ENCODE peak calls at places on chromosomes 16 and 17, in eight cellular contexts. One of them, this sample, is unnamed.

GRCh38 chr17:4208228-4208627 is 55.6 kb downstream of the ANKFY1 start:
- DNase-seq in Peyer's patch: no peak
- DNase-seq in heart right ventricle: no peak
- DNase-seq in fibroblast of the aortic adventitia: peak
- DNase-seq in fibroblast of villous mesenchyme: no peak
- DNase-seq in astrocyte of the spinal cord: no peak
- DNase-seq in neural progenitor cell: no peak
- DNase-seq in NB4: no peak
- DNase-seq in this sample: no peak

GRCh38 chr17:67503184-67503583 is 126.1 kb downstream of the PITPNC1 start:
- DNase-seq in fibroblast of villous mesenchyme: no peak
- DNase-seq in Peyer's patch: no peak
- DNase-seq in fibroblast of the aortic adventitia: peak
- DNase-seq in heart right ventricle: no peak
- DNase-seq in astrocyte of the spinal cord: peak
- DNase-seq in neural progenitor cell: no peak
- DNase-seq in NB4: no peak
- DNase-seq in this sample: no peak

GRCh38 chr16:4272114-4272954 is 489 bp downstream of the TFAP4 start:
- DNase-seq in fibroblast of villous mesenchyme: peak
- DNase-seq in neural progenitor cell: peak
- DNase-seq in astrocyte of the spinal cord: peak
- DNase-seq in Peyer's patch: peak
- DNase-seq in NB4: peak
- DNase-seq in fibroblast of the aortic adventitia: no peak
- DNase-seq in heart right ventricle: peak
- DNase-seq in this sample: peak

GRCh38 chr16:49023095-49023494 is 258.5 kb downstream of the CBLN1 start:
- DNase-seq in fibroblast of villous mesenchyme: no peak
- DNase-seq in Peyer's patch: no peak
- DNase-seq in astrocyte of the spinal cord: peak
- DNase-seq in fibroblast of the aortic adventitia: peak
- DNase-seq in neural progenitor cell: no peak
- DNase-seq in heart right ventricle: no peak
- DNase-seq in NB4: no peak
- DNase-seq in this sample: no peak

GRCh38 chr17:60524463-60525346 is 1.3 kb downstream of the APPBP2 start:
- DNase-seq in fibroblast of the aortic adventitia: peak
- DNase-seq in neural progenitor cell: no peak
- DNase-seq in fibroblast of villous mesenchyme: peak
- DNase-seq in NB4: peak
- DNase-seq in heart right ventricle: no peak
- DNase-seq in astrocyte of the spinal cord: peak
- DNase-seq in Peyer's patch: no peak
- DNase-seq in this sample: no peak

GRCh38 chr17:31649302-31649701 is 209.7 kb downstream of the COPRS start:
- DNase-seq in neural progenitor cell: no peak
- DNase-seq in Peyer's patch: no peak
- DNase-seq in fibroblast of the aortic adventitia: no peak
- DNase-seq in fibroblast of villous mesenchyme: no peak
- DNase-seq in NB4: no peak
- DNase-seq in astrocyte of the spinal cord: no peak
- DNase-seq in heart right ventricle: no peak
- DNase-seq in this sample: no peak

GRCh38 chr16:30744146-30744545 is 4.1 kb upstream of the PHKG2 start:
- DNase-seq in neural progenitor cell: no peak
- DNase-seq in NB4: no peak
- DNase-seq in fibroblast of the aortic adventitia: no peak
- DNase-seq in fibroblast of villous mesenchyme: no peak
- DNase-seq in astrocyte of the spinal cord: no peak
- DNase-seq in heart right ventricle: no peak
- DNase-seq in Peyer's patch: no peak
- DNase-seq in this sample: no peak

GRCh38 chr16:85026696-85027095 is 899 bp upstream of the KIAA0513 start:
- DNase-seq in neural progenitor cell: no peak
- DNase-seq in fibroblast of the aortic adventitia: no peak
- DNase-seq in fibroblast of villous mesenchyme: no peak
- DNase-seq in heart right ventricle: no peak
- DNase-seq in astrocyte of the spinal cord: no peak
- DNase-seq in NB4: no peak
- DNase-seq in Peyer's patch: no peak
- DNase-seq in this sample: no peak

GRCh38 chr17:17750881-17751280 is 69.6 kb downstream of the RAI1 start:
- DNase-seq in fibroblast of the aortic adventitia: no peak
- DNase-seq in fibroblast of villous mesenchyme: no peak
- DNase-seq in neural progenitor cell: no peak
- DNase-seq in Peyer's patch: peak
- DNase-seq in heart right ventricle: no peak
- DNase-seq in NB4: peak
- DNase-seq in astrocyte of the spinal cord: no peak
- DNase-seq in this sample: peak

GRCh38 chr17:4980644-4981216 is 6.7 kb downstream of the CAMTA2 start:
- DNase-seq in fibroblast of the aortic adventitia: peak
- DNase-seq in Peyer's patch: no peak
- DNase-seq in neural progenitor cell: peak
- DNase-seq in astrocyte of the spinal cord: peak
- DNase-seq in NB4: peak
- DNase-seq in heart right ventricle: no peak
- DNase-seq in fibroblast of villous mesenchyme: peak
- DNase-seq in this sample: peak

GRCh38 chr16:2835638-2836493 is 5.8 kb downstream of the ZG16B start:
- DNase-seq in NB4: peak
- DNase-seq in heart right ventricle: no peak
- DNase-seq in astrocyte of the spinal cord: peak
- DNase-seq in fibroblast of villous mesenchyme: peak
- DNase-seq in fibroblast of the aortic adventitia: peak
- DNase-seq in neural progenitor cell: no peak
- DNase-seq in Peyer's patch: no peak
- DNase-seq in this sample: no peak
- H3K4me3 ChIP-seq in NB4: no peak
- H3K4me3 ChIP-seq in heart right ventricle: no peak
- H3K4me3 ChIP-seq in astrocyte of the spinal cord: no peak
- H3K4me3 ChIP-seq in fibroblast of villous mesenchyme: no peak
- H3K4me3 ChIP-seq in fibroblast of the aortic adventitia: no peak
- H3K4me3 ChIP-seq in neural progenitor cell: no peak
- H3K4me3 ChIP-seq in Peyer's patch: no peak
- H3K4me3 ChIP-seq in this sample: no peak

GRCh38 chr17:34533811-34534527 is 45.4 kb upstream of the TMEM132E start:
- DNase-seq in Peyer's patch: no peak
- DNase-seq in NB4: no peak
- DNase-seq in neural progenitor cell: no peak
- DNase-seq in heart right ventricle: no peak
- DNase-seq in astrocyte of the spinal cord: no peak
- DNase-seq in fibroblast of the aortic adventitia: no peak
- DNase-seq in fibroblast of villous mesenchyme: no peak
- DNase-seq in this sample: no peak
- TF ChIP-seq CTCF in Peyer's patch: no peak
- TF ChIP-seq CTCF in NB4: no peak
- TF ChIP-seq CTCF in neural progenitor cell: no peak
- TF ChIP-seq CTCF in heart right ventricle: no peak
- TF ChIP-seq CTCF in astrocyte of the spinal cord: no peak
- TF ChIP-seq CTCF in fibroblast of the aortic adventitia: no peak
- TF ChIP-seq CTCF in fibroblast of villous mesenchyme: no peak
- TF ChIP-seq CTCF in this sample: no peak

DNA sequence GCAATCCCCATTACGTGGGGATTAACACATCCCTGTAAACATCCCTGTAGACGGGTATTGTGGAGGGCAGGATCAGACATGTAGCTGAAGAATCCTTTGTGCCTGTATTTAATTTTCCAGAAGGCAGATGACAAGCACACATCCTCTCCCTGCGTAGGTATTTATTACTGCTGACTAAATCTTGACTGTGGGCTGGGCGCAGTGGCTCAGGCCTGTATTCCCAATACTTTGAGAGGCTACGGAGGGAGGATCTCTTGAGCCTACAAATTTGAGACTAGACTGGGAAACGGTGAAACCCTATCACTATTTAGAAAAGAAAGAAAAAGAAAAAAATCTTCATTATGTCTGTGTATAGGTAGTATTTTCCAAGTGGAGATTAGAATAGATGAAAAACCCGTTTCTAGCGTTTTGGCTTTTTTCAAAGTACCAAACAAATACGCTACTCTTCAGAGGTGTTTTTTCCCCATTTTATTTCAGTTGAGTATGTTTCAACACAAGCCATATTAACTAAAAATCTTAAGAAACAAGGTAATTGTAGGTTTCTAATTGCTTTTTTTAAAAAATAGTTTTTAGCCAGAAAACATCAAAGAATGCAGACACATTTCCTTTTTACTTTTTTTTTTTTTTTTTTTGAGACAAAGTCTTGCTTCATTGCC is 1.5 kb upstream of the MARF1 start:
- DNase-seq in astrocyte of the spinal cord: no peak
- DNase-seq in fibroblast of villous mesenchyme: peak
- DNase-seq in Peyer's patch: no peak
- DNase-seq in fibroblast of the aortic adventitia: no peak
- DNase-seq in heart right ventricle: no peak
- DNase-seq in neural progenitor cell: peak
- DNase-seq in NB4: no peak
- DNase-seq in this sample: peak
- H3K4me3 ChIP-seq in astrocyte of the spinal cord: no peak
- H3K4me3 ChIP-seq in fibroblast of villous mesenchyme: no peak
- H3K4me3 ChIP-seq in Peyer's patch: no peak
- H3K4me3 ChIP-seq in fibroblast of the aortic adventitia: no peak
- H3K4me3 ChIP-seq in heart right ventricle: no peak
- H3K4me3 ChIP-seq in neural progenitor cell: peak
- H3K4me3 ChIP-seq in NB4: no peak
- H3K4me3 ChIP-seq in this sample: peak

DNA sequence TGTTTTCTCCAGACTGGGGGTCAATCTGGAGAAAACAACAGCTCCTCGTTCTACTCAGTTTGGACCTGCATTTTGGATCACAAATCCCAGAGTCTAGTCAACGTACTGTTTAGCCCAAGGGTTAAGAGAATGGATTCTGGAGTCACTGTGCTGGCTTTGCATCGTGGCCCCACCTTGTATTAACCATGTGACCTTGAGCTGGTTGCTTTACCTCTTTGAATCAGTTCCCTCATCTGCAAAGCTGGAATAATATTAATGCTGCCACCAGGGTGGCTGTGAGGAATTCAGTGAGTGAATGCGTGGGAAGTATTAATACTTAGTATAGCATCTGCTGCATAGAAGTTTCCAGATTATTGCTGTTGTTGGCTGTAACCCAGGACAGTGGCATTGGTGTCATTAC is 11.3 kb upstream of the DHRS7C start:
- DNase-seq in heart right ventricle: no peak
- DNase-seq in NB4: no peak
- DNase-seq in astrocyte of the spinal cord: no peak
- DNase-seq in fibroblast of the aortic adventitia: no peak
- DNase-seq in fibroblast of villous mesenchyme: no peak
- DNase-seq in neural progenitor cell: no peak
- DNase-seq in Peyer's patch: no peak
- DNase-seq in this sample: no peak
- TF ChIP-seq CTCF in heart right ventricle: no peak
- TF ChIP-seq CTCF in NB4: no peak
- TF ChIP-seq CTCF in astrocyte of the spinal cord: no peak
- TF ChIP-seq CTCF in fibroblast of the aortic adventitia: no peak
- TF ChIP-seq CTCF in fibroblast of villous mesenchyme: no peak
- TF ChIP-seq CTCF in neural progenitor cell: no peak
- TF ChIP-seq CTCF in Peyer's patch: no peak
- TF ChIP-seq CTCF in this sample: no peak

GRCh38 chr17:7549401-7550055 is 670 bp downstream of the TNFSF12 start:
- DNase-seq in astrocyte of the spinal cord: no peak
- DNase-seq in NB4: no peak
- DNase-seq in fibroblast of villous mesenchyme: no peak
- DNase-seq in fibroblast of the aortic adventitia: no peak
- DNase-seq in neural progenitor cell: no peak
- DNase-seq in heart right ventricle: no peak
- DNase-seq in Peyer's patch: no peak
- DNase-seq in this sample: no peak
- H3K4me3 ChIP-seq in astrocyte of the spinal cord: peak
- H3K4me3 ChIP-seq in NB4: no peak
- H3K4me3 ChIP-seq in fibroblast of villous mesenchyme: peak
- H3K4me3 ChIP-seq in fibroblast of the aortic adventitia: peak
- H3K4me3 ChIP-seq in neural progenitor cell: peak
- H3K4me3 ChIP-seq in heart right ventricle: peak
- H3K4me3 ChIP-seq in Peyer's patch: peak
- H3K4me3 ChIP-seq in this sample: no peak

DNA sequence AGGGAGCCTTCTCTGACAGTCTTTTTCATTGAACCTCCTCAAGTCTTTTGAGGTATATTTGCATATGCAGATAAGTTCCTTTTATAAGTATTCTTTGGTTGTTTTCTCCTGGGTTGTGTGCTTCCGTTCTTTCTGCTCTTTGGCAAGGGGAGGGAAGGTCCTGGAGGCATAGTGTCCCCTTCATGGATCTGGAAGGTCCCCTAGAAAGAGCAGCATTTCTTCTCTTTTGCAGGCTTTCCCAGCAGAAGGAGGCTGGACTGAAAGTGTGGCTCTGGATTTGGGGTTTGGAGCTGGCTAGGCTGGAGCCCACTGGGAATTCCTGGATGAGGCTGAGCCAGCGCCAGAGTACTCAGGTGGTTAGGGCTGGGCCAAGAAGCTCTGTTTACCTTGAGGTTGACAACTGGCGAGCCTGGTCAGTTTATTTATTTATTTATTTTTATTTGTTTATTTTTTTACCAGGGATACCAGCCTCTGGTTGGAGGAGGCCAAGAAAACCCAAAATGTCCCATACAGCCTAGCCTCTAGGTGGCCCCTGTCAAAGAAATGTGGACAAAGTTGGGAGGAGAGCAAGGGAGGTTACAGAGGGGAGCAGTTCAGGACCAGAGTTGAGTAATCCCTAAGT is 5.4 kb upstream of the TOP2A start:
- DNase-seq in NB4: peak
- DNase-seq in fibroblast of villous mesenchyme: no peak
- DNase-seq in Peyer's patch: no peak
- DNase-seq in astrocyte of the spinal cord: no peak
- DNase-seq in fibroblast of the aortic adventitia: no peak
- DNase-seq in heart right ventricle: no peak
- DNase-seq in neural progenitor cell: peak
- DNase-seq in this sample: no peak
- TF ChIP-seq CTCF in NB4: peak
- TF ChIP-seq CTCF in fibroblast of villous mesenchyme: peak
- TF ChIP-seq CTCF in Peyer's patch: no peak
- TF ChIP-seq CTCF in astrocyte of the spinal cord: no peak
- TF ChIP-seq CTCF in fibroblast of the aortic adventitia: no peak
- TF ChIP-seq CTCF in heart right ventricle: no peak
- TF ChIP-seq CTCF in neural progenitor cell: peak
- TF ChIP-seq CTCF in this sample: no peak

GRCh38 chr17:49963626-49964538 is 5.1 kb upstream of the DLX4 start:
- DNase-seq in fibroblast of villous mesenchyme: peak
- DNase-seq in fibroblast of the aortic adventitia: no peak
- DNase-seq in astrocyte of the spinal cord: peak
- DNase-seq in heart right ventricle: no peak
- DNase-seq in neural progenitor cell: peak
- DNase-seq in NB4: no peak
- DNase-seq in Peyer's patch: no peak
- DNase-seq in this sample: no peak
- H3K4me3 ChIP-seq in fibroblast of villous mesenchyme: no peak
- H3K4me3 ChIP-seq in fibroblast of the aortic adventitia: no peak
- H3K4me3 ChIP-seq in astrocyte of the spinal cord: no peak
- H3K4me3 ChIP-seq in heart right ventricle: no peak
- H3K4me3 ChIP-seq in neural progenitor cell: peak
- H3K4me3 ChIP-seq in NB4: no peak
- H3K4me3 ChIP-seq in Peyer's patch: no peak
- H3K4me3 ChIP-seq in this sample: no peak